ENCODE peak calls at places on chromosome 18, in eight cellular contexts. One of them, this sample, is unnamed.
A peak's percentile ranks its signal among the peaks of the same experiment; 100 is the strongest.

GRCh38 chr18:67301592-67301991 is 214.9 kb downstream of the DSEL start:
- DNase-seq in breast epithelium: no peak
- DNase-seq in cardiac fibroblast: peak; percentile 11
- DNase-seq in PC-3: no peak
- DNase-seq in chondrocyte: no peak
- DNase-seq in A549: no peak
- DNase-seq in MCF 10A: no peak
- DNase-seq in ovary: no peak
- DNase-seq in this sample: peak; percentile 37

GRCh38 chr18:62982600-62983251 is 267.4 kb downstream of the PHLPP1 start:
- DNase-seq in breast epithelium: no peak
- DNase-seq in cardiac fibroblast: peak; percentile 73
- DNase-seq in PC-3: peak; percentile 62
- DNase-seq in chondrocyte: no peak
- DNase-seq in A549: peak; percentile 44
- DNase-seq in MCF 10A: peak; percentile 71
- DNase-seq in ovary: peak; percentile 61
- DNase-seq in this sample: peak; percentile 20

GRCh38 chr18:50786851-50787250 is 33.0 kb downstream of the MRO start:
- DNase-seq in breast epithelium: no peak
- DNase-seq in cardiac fibroblast: no peak
- DNase-seq in PC-3: no peak
- DNase-seq in chondrocyte: no peak
- DNase-seq in A549: no peak
- DNase-seq in MCF 10A: no peak
- DNase-seq in ovary: no peak
- DNase-seq in this sample: no peak

GRCh38 chr18:70022636-70023035 is 75.0 kb upstream of the CD226 start:
- DNase-seq in breast epithelium: no peak
- DNase-seq in cardiac fibroblast: no peak
- DNase-seq in PC-3: no peak
- DNase-seq in chondrocyte: no peak
- DNase-seq in A549: no peak
- DNase-seq in MCF 10A: no peak
- DNase-seq in ovary: no peak
- DNase-seq in this sample: no peak

GRCh38 chr18:274313-274712 is 6.5 kb upstream of the THOC1 start:
- DNase-seq in breast epithelium: no peak
- DNase-seq in cardiac fibroblast: no peak
- DNase-seq in PC-3: no peak
- DNase-seq in chondrocyte: no peak
- DNase-seq in A549: no peak
- DNase-seq in MCF 10A: no peak
- DNase-seq in ovary: no peak
- DNase-seq in this sample: no peak

GRCh38 chr18:50797147-50797546 is 22.7 kb downstream of the MRO start:
- DNase-seq in breast epithelium: no peak
- DNase-seq in cardiac fibroblast: no peak
- DNase-seq in PC-3: no peak
- DNase-seq in chondrocyte: no peak
- DNase-seq in A549: no peak
- DNase-seq in MCF 10A: no peak
- DNase-seq in ovary: no peak
- DNase-seq in this sample: no peak

GRCh38 chr18:21599585-21600525 is 649 bp downstream of the ESCO1 start:
- DNase-seq in breast epithelium: peak; percentile 62
- DNase-seq in cardiac fibroblast: peak; percentile 10
- DNase-seq in PC-3: peak; percentile 45
- DNase-seq in chondrocyte: no peak
- DNase-seq in A549: no peak
- DNase-seq in MCF 10A: peak; percentile 57
- DNase-seq in ovary: no peak
- DNase-seq in this sample: peak; percentile 14

GRCh38 chr18:30556112-30556511 is 486.4 kb downstream of the DSC3 start:
- DNase-seq in breast epithelium: no peak
- DNase-seq in cardiac fibroblast: no peak
- DNase-seq in PC-3: no peak
- DNase-seq in chondrocyte: no peak
- DNase-seq in A549: no peak
- DNase-seq in MCF 10A: peak; percentile 9
- DNase-seq in ovary: no peak
- DNase-seq in this sample: no peak

GRCh38 chr18:79518028-79518682 is 122.4 kb downstream of the NFATC1 start:
- DNase-seq in breast epithelium: peak; percentile 35
- DNase-seq in cardiac fibroblast: no peak
- DNase-seq in PC-3: no peak
- DNase-seq in chondrocyte: peak; percentile 72
- DNase-seq in A549: no peak
- DNase-seq in MCF 10A: no peak
- DNase-seq in ovary: no peak
- DNase-seq in this sample: no peak

GRCh38 chr18:59874166-59874565 is 25.6 kb upstream of the PMAIP1 start:
- DNase-seq in breast epithelium: no peak
- DNase-seq in cardiac fibroblast: peak; percentile 55
- DNase-seq in PC-3: peak; percentile 74
- DNase-seq in chondrocyte: no peak
- DNase-seq in A549: peak; percentile 57
- DNase-seq in MCF 10A: peak; percentile 62
- DNase-seq in ovary: no peak
- DNase-seq in this sample: peak; percentile 69

GRCh38 chr18:63427566-63427965 is 5.3 kb upstream of the VPS4B start:
- DNase-seq in breast epithelium: no peak
- DNase-seq in cardiac fibroblast: no peak
- DNase-seq in PC-3: peak; percentile 94
- DNase-seq in chondrocyte: no peak
- DNase-seq in A549: no peak
- DNase-seq in MCF 10A: peak; percentile 83
- DNase-seq in ovary: no peak
- DNase-seq in this sample: peak; percentile 100

GRCh38 chr18:27143580-27144287 is 41.4 kb downstream of the CHST9 start:
- DNase-seq in breast epithelium: no peak
- DNase-seq in cardiac fibroblast: no peak
- DNase-seq in PC-3: no peak
- DNase-seq in chondrocyte: no peak
- DNase-seq in A549: no peak
- DNase-seq in MCF 10A: no peak
- DNase-seq in ovary: no peak
- DNase-seq in this sample: no peak

GRCh38 chr18:77899972-77900754 is 650.5 kb downstream of the GALR1 start:
- DNase-seq in breast epithelium: no peak
- DNase-seq in cardiac fibroblast: peak; percentile 41
- DNase-seq in PC-3: peak; percentile 47
- DNase-seq in chondrocyte: peak; percentile 79
- DNase-seq in A549: peak; percentile 33
- DNase-seq in MCF 10A: no peak
- DNase-seq in ovary: peak; percentile 43
- DNase-seq in this sample: no peak

DNA sequence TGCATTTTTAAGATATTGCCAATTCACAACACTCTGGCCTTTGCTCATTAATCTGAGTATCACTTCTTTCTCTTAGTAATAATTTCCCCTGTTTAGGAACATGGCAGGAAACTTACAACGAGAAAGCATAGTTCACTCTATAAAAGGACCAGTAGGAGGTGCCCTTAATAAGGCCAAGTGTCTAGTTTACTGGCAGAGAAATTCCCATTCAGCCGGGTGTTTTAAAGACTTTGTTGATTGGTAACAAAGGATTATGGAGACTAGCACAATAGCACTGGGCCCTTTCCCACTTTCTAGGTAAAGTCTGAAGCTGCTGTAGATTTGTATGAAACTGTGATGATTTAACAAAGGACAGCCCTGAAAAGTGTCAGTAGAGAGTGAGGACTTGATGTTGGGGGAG is 3.1 kb downstream of the DCC start:
- DNase-seq in breast epithelium: no peak
- DNase-seq in cardiac fibroblast: no peak
- DNase-seq in PC-3: peak; percentile 3
- DNase-seq in chondrocyte: no peak
- DNase-seq in A549: peak; percentile 29
- DNase-seq in MCF 10A: peak; percentile 6
- DNase-seq in ovary: no peak
- DNase-seq in this sample: no peak
- TF ChIP-seq CTCF in breast epithelium: no peak
- TF ChIP-seq CTCF in cardiac fibroblast: no peak
- TF ChIP-seq CTCF in PC-3: peak; percentile 35
- TF ChIP-seq CTCF in chondrocyte: peak; percentile 8
- TF ChIP-seq CTCF in A549: peak; percentile 24
- TF ChIP-seq CTCF in MCF 10A: no peak
- TF ChIP-seq CTCF in ovary: no peak
- TF ChIP-seq CTCF in this sample: peak; percentile 28

GRCh38 chr18:26022585-26022984 is 67.8 kb downstream of the SS18 start:
- DNase-seq in breast epithelium: no peak
- DNase-seq in cardiac fibroblast: no peak
- DNase-seq in PC-3: no peak
- DNase-seq in chondrocyte: no peak
- DNase-seq in A549: no peak
- DNase-seq in MCF 10A: no peak
- DNase-seq in ovary: no peak
- DNase-seq in this sample: no peak

GRCh38 chr18:26014462-26014861 is 76.0 kb downstream of the SS18 start:
- DNase-seq in breast epithelium: no peak
- DNase-seq in cardiac fibroblast: no peak
- DNase-seq in PC-3: no peak
- DNase-seq in chondrocyte: no peak
- DNase-seq in A549: no peak
- DNase-seq in MCF 10A: no peak
- DNase-seq in ovary: no peak
- DNase-seq in this sample: no peak

GRCh38 chr18:26021061-26021754 is 69.2 kb downstream of the SS18 start:
- DNase-seq in breast epithelium: no peak
- DNase-seq in cardiac fibroblast: no peak
- DNase-seq in PC-3: no peak
- DNase-seq in chondrocyte: no peak
- DNase-seq in A549: no peak
- DNase-seq in MCF 10A: no peak
- DNase-seq in ovary: no peak
- DNase-seq in this sample: no peak

GRCh38 chr18:26017929-26018328 is 72.5 kb downstream of the SS18 start:
- DNase-seq in breast epithelium: no peak
- DNase-seq in cardiac fibroblast: no peak
- DNase-seq in PC-3: no peak
- DNase-seq in chondrocyte: no peak
- DNase-seq in A549: peak; percentile 4
- DNase-seq in MCF 10A: no peak
- DNase-seq in ovary: no peak
- DNase-seq in this sample: no peak
- TF ChIP-seq CTCF in breast epithelium: no peak
- TF ChIP-seq CTCF in cardiac fibroblast: no peak
- TF ChIP-seq CTCF in PC-3: peak; percentile 47
- TF ChIP-seq CTCF in chondrocyte: peak; percentile 72
- TF ChIP-seq CTCF in A549: no peak
- TF ChIP-seq CTCF in MCF 10A: no peak
- TF ChIP-seq CTCF in ovary: no peak
- TF ChIP-seq CTCF in this sample: no peak

DNA sequence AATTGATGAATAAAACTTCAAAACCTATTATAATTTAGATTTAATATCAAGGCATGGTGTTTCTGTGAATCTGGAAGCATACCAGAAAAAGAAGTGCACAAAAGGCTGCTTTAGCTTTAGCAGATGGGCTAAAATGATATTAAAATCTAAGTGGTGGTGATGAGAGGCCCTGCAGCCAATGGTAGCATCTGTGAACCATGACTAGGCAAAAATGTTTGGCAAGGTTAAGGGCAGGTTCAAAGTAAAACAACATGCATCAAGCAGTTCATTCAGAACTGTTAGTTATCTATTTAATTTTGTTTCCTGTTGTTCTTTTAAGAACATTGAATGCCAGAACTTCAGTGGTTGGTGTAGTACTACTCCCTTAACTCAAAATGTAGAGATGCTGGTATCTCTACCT is 1736.9 kb upstream of the CELF4 start:
- DNase-seq in breast epithelium: no peak
- DNase-seq in cardiac fibroblast: peak; percentile 1
- DNase-seq in PC-3: no peak
- DNase-seq in chondrocyte: no peak
- DNase-seq in A549: peak; percentile 1
- DNase-seq in MCF 10A: no peak
- DNase-seq in ovary: no peak
- DNase-seq in this sample: no peak
- TF ChIP-seq CTCF in breast epithelium: no peak
- TF ChIP-seq CTCF in cardiac fibroblast: no peak
- TF ChIP-seq CTCF in PC-3: no peak
- TF ChIP-seq CTCF in chondrocyte: no peak
- TF ChIP-seq CTCF in A549: no peak
- TF ChIP-seq CTCF in MCF 10A: no peak
- TF ChIP-seq CTCF in ovary: no peak
- TF ChIP-seq CTCF in this sample: no peak

GRCh38 chr18:35618289-35618688 is 36.7 kb downstream of the GALNT1 start:
- DNase-seq in breast epithelium: no peak
- DNase-seq in cardiac fibroblast: no peak
- DNase-seq in PC-3: no peak
- DNase-seq in chondrocyte: no peak
- DNase-seq in A549: no peak
- DNase-seq in MCF 10A: no peak
- DNase-seq in ovary: no peak
- DNase-seq in this sample: no peak

GRCh38 chr18:35618703-35619102 is 37.2 kb downstream of the GALNT1 start:
- DNase-seq in breast epithelium: no peak
- DNase-seq in cardiac fibroblast: no peak
- DNase-seq in PC-3: no peak
- DNase-seq in chondrocyte: no peak
- DNase-seq in A549: no peak
- DNase-seq in MCF 10A: no peak
- DNase-seq in ovary: no peak
- DNase-seq in this sample: no peak

GRCh38 chr18:35620765-35621164 is 39.2 kb downstream of the GALNT1 start:
- DNase-seq in breast epithelium: no peak
- DNase-seq in cardiac fibroblast: peak; percentile 39
- DNase-seq in PC-3: no peak
- DNase-seq in chondrocyte: no peak
- DNase-seq in A549: no peak
- DNase-seq in MCF 10A: no peak
- DNase-seq in ovary: no peak
- DNase-seq in this sample: no peak

GRCh38 chr18:35619468-35619867 is 37.9 kb downstream of the GALNT1 start:
- DNase-seq in breast epithelium: no peak
- DNase-seq in cardiac fibroblast: peak; percentile 18
- DNase-seq in PC-3: no peak
- DNase-seq in chondrocyte: no peak
- DNase-seq in A549: no peak
- DNase-seq in MCF 10A: no peak
- DNase-seq in ovary: no peak
- DNase-seq in this sample: no peak

GRCh38 chr18:35619941-35620340 is 38.4 kb downstream of the GALNT1 start:
- DNase-seq in breast epithelium: no peak
- DNase-seq in cardiac fibroblast: no peak
- DNase-seq in PC-3: no peak
- DNase-seq in chondrocyte: no peak
- DNase-seq in A549: no peak
- DNase-seq in MCF 10A: no peak
- DNase-seq in ovary: no peak
- DNase-seq in this sample: no peak
- TF ChIP-seq CTCF in breast epithelium: no peak
- TF ChIP-seq CTCF in cardiac fibroblast: no peak
- TF ChIP-seq CTCF in PC-3: no peak
- TF ChIP-seq CTCF in chondrocyte: no peak
- TF ChIP-seq CTCF in A549: no peak
- TF ChIP-seq CTCF in MCF 10A: no peak
- TF ChIP-seq CTCF in ovary: no peak
- TF ChIP-seq CTCF in this sample: no peak